ENCODE peak calls at places on chromosomes 2 and 18, in eight cellular contexts. O is neuronal stem cell; N is tibial artery; U is GM04503; P is stimulated activated CD4-positive, alpha-beta T cell treated with anti-CD3 and anti-CD28 coated beads, Interleukin-12 subunit alpha, Interleukin-12 subunit beta, amount 100 ng/mL, for 48 hours; Y is EL; S is endodermal cell; J is posterior cingulate gyrus. Q is an unnamed sample.
A peak's percentile ranks its signal among the peaks of the same experiment; 100 is the strongest.

GRCh38 chr2:226796012-226796839 is 3.4 kb downstream of the IRS1 start:
- DNase-seq in O (no peak), N (no peak), U (no peak), P (no peak), Y (peak; percentile 27), S (no peak), J (no peak), Q (no peak)

GRCh38 chr2:78992451-78992806 is 33.1 kb upstream of the REG3G start:
- DNase-seq in O (peak; percentile 27), N (no peak), U (no peak), P (no peak), Y (no peak), S (peak; percentile 82), J (no peak), Q (no peak)

GRCh38 chr18:10752407-10752806 is 226.6 kb downstream of the NAPG start:
- DNase-seq in O (no peak), N (no peak), U (peak; percentile 25), P (no peak), Y (no peak), S (no peak), J (no peak), Q (no peak)

GRCh38 chr2:63772061-63772460 is 69.6 kb upstream of the UGP2 start:
- DNase-seq in O (no peak), N (no peak), U (no peak), P (no peak), Y (no peak), S (no peak), J (no peak), Q (no peak)

GRCh38 chr2:10359246-10359645 is 56.5 kb downstream of the HPCAL1 start:
- DNase-seq in O (no peak), N (no peak), U (no peak), P (no peak), Y (no peak), S (peak; percentile 64), J (no peak), Q (no peak)

GRCh38 chr18:57961411-57961810 is 82.6 kb upstream of the NEDD4L start:
- DNase-seq in O (no peak), N (no peak), U (no peak), P (no peak), Y (no peak), S (no peak), J (no peak), Q (no peak)

GRCh38 chr2:174836345-174836999 is 72.2 kb upstream of the CHRNA1 start:
- DNase-seq in O (no peak), N (no peak), U (peak; percentile 86), P (no peak), Y (peak; percentile 97), S (no peak), J (no peak), Q (no peak)

GRCh38 chr2:215881582-215881981 is 131.8 kb downstream of the MREG start:
- DNase-seq in O (no peak), N (no peak), U (no peak), P (no peak), Y (no peak), S (no peak), J (no peak), Q (no peak)

GRCh38 chr2:14194233-14194632 is 438.3 kb upstream of the LRATD1 start:
- DNase-seq in O (no peak), N (no peak), U (no peak), P (no peak), Y (no peak), S (no peak), J (no peak), Q (no peak)

GRCh38 chr2:26523750-26524149 is 45.8 kb upstream of the OTOF start:
- DNase-seq in O (no peak), N (no peak), U (no peak), P (no peak), Y (no peak), S (peak; percentile 20), J (no peak), Q (no peak)

GRCh38 chr2:41400057-41400665 is 647.7 kb upstream of the PKDCC start:
- DNase-seq in O (peak; percentile 20), N (no peak), U (no peak), P (no peak), Y (peak; percentile 16), S (peak; percentile 74), J (no peak), Q (no peak)

Q was measured in DMS153.